ENCODE peak calls at places on chromosome 19, in eight cellular contexts. One of them, this sample, is unnamed.

GRCh38 chr19:15810335-15810734 is 5.1 kb downstream of the OR10H1 start:
- DNase-seq in IMR-90: no peak
- DNase-seq in uterus: no peak
- DNase-seq in suprapubic skin: no peak
- DNase-seq in ovary: no peak
- DNase-seq in heart left ventricle: no peak
- DNase-seq in K562: peak
- DNase-seq in NB4: peak
- DNase-seq in this sample: no peak

GRCh38 chr19:28482221-28482620 is 730.7 kb downstream of the UQCRFS1 start:
- DNase-seq in IMR-90: no peak
- DNase-seq in uterus: no peak
- DNase-seq in suprapubic skin: no peak
- DNase-seq in ovary: no peak
- DNase-seq in heart left ventricle: no peak
- DNase-seq in K562: no peak
- DNase-seq in NB4: no peak
- DNase-seq in this sample: no peak

GRCh38 chr19:44788971-44789370 is 11.3 kb downstream of the CBLC start:
- DNase-seq in IMR-90: no peak
- DNase-seq in uterus: no peak
- DNase-seq in suprapubic skin: no peak
- DNase-seq in ovary: no peak
- DNase-seq in heart left ventricle: no peak
- DNase-seq in K562: no peak
- DNase-seq in NB4: no peak
- DNase-seq in this sample: no peak

GRCh38 chr19:56132316-56132822 is 8.7 kb upstream of the ZNF444 start:
- DNase-seq in IMR-90: peak
- DNase-seq in uterus: no peak
- DNase-seq in suprapubic skin: no peak
- DNase-seq in ovary: no peak
- DNase-seq in heart left ventricle: no peak
- DNase-seq in K562: no peak
- DNase-seq in NB4: no peak
- DNase-seq in this sample: no peak

GRCh38 chr19:30047355-30047895 is 105.4 kb downstream of the URI1 start:
- DNase-seq in IMR-90: no peak
- DNase-seq in uterus: no peak
- DNase-seq in suprapubic skin: no peak
- DNase-seq in ovary: no peak
- DNase-seq in heart left ventricle: no peak
- DNase-seq in K562: no peak
- DNase-seq in NB4: no peak
- DNase-seq in this sample: no peak

GRCh38 chr19:48683349-48683748 is 10.5 kb upstream of the NTN5 start:
- DNase-seq in IMR-90: peak
- DNase-seq in uterus: peak
- DNase-seq in suprapubic skin: no peak
- DNase-seq in ovary: peak
- DNase-seq in heart left ventricle: peak
- DNase-seq in K562: no peak
- DNase-seq in NB4: no peak
- DNase-seq in this sample: no peak

GRCh38 chr19:40576181-40576584 is 490 bp upstream of the SHKBP1 start:
- DNase-seq in IMR-90: no peak
- DNase-seq in uterus: no peak
- DNase-seq in suprapubic skin: no peak
- DNase-seq in ovary: no peak
- DNase-seq in heart left ventricle: no peak
- DNase-seq in K562: no peak
- DNase-seq in NB4: peak
- DNase-seq in this sample: no peak

GRCh38 chr19:35167251-35168119 is 12.9 kb downstream of the FXYD5 start:
- DNase-seq in IMR-90: no peak
- DNase-seq in uterus: no peak
- DNase-seq in suprapubic skin: no peak
- DNase-seq in ovary: no peak
- DNase-seq in heart left ventricle: no peak
- DNase-seq in K562: no peak
- DNase-seq in NB4: peak
- DNase-seq in this sample: peak

GRCh38 chr19:56282809-56283208 is 10.3 kb downstream of the EDDM13 start:
- DNase-seq in IMR-90: no peak
- DNase-seq in uterus: no peak
- DNase-seq in suprapubic skin: no peak
- DNase-seq in ovary: no peak
- DNase-seq in heart left ventricle: no peak
- DNase-seq in K562: no peak
- DNase-seq in NB4: no peak
- DNase-seq in this sample: no peak

GRCh38 chr19:17752865-17753639 is 1.8 kb downstream of the FCHO1 start:
- DNase-seq in IMR-90: no peak
- DNase-seq in uterus: no peak
- DNase-seq in suprapubic skin: no peak
- DNase-seq in ovary: no peak
- DNase-seq in heart left ventricle: no peak
- DNase-seq in K562: no peak
- DNase-seq in NB4: no peak
- DNase-seq in this sample: no peak

GRCh38 chr19:17749912-17750317 is 1.4 kb upstream of the FCHO1 start:
- DNase-seq in IMR-90: no peak
- DNase-seq in uterus: no peak
- DNase-seq in suprapubic skin: no peak
- DNase-seq in ovary: no peak
- DNase-seq in heart left ventricle: no peak
- DNase-seq in K562: peak
- DNase-seq in NB4: peak
- DNase-seq in this sample: no peak

GRCh38 chr19:17751912-17752273 is 616 bp downstream of the FCHO1 start:
- DNase-seq in IMR-90: no peak
- DNase-seq in uterus: no peak
- DNase-seq in suprapubic skin: no peak
- DNase-seq in ovary: no peak
- DNase-seq in heart left ventricle: no peak
- DNase-seq in K562: no peak
- DNase-seq in NB4: peak
- DNase-seq in this sample: no peak

GRCh38 chr19:17748884-17749638 is 2.2 kb upstream of the FCHO1 start:
- DNase-seq in IMR-90: no peak
- DNase-seq in uterus: no peak
- DNase-seq in suprapubic skin: no peak
- DNase-seq in ovary: no peak
- DNase-seq in heart left ventricle: no peak
- DNase-seq in K562: no peak
- DNase-seq in NB4: no peak
- DNase-seq in this sample: no peak

DNA sequence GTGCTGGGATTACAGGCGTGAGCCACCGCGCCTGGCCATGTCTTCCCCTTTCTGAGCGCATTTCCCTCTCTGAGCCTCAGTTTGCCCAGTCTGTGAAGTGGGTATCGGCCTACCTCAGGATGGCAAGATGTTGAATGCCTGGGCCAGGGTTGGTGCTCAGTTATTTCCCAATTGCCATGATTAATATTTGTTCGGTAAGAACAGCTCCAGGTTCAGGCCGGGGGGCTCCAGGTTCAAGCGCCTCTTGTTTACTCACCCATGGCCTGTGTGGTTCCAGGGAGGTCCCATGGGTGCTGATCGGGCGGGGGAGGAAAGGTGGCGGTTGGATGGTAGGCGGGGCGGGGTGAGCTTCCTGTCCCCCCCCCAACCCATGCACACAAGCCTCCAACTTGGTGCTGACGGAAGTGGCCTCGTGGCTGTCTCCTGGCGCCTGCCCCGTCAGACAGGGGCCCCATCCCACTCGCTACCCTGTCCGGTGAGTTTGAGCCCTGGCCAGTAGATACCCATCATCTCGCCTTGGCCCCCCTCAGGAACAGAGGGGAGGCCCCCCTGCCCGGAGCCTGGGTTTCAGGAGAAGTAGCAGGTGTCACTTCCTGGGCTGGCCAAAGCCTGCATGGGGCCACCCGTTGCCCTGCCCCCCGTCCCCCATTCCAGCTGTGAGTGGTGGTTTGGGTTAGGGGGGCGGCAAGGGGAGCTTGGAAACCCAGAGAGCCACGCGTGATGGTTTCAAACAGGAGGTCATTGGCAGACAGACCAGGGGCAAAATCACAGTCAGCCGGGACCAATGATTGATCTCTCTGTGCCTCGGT is at the start of gene FCHO1:
- DNase-seq in IMR-90: no peak
- DNase-seq in uterus: no peak
- DNase-seq in suprapubic skin: no peak
- DNase-seq in ovary: no peak
- DNase-seq in heart left ventricle: peak
- DNase-seq in K562: peak
- DNase-seq in NB4: peak
- DNase-seq in this sample: no peak
- TF ChIP-seq POLR2A in IMR-90: no peak
- TF ChIP-seq POLR2A in uterus: no peak
- TF ChIP-seq POLR2A in suprapubic skin: no peak
- TF ChIP-seq POLR2A in ovary: no peak
- TF ChIP-seq POLR2A in heart left ventricle: no peak
- TF ChIP-seq POLR2A in K562: peak
- TF ChIP-seq POLR2A in NB4: peak
- TF ChIP-seq POLR2A in this sample: no peak

DNA sequence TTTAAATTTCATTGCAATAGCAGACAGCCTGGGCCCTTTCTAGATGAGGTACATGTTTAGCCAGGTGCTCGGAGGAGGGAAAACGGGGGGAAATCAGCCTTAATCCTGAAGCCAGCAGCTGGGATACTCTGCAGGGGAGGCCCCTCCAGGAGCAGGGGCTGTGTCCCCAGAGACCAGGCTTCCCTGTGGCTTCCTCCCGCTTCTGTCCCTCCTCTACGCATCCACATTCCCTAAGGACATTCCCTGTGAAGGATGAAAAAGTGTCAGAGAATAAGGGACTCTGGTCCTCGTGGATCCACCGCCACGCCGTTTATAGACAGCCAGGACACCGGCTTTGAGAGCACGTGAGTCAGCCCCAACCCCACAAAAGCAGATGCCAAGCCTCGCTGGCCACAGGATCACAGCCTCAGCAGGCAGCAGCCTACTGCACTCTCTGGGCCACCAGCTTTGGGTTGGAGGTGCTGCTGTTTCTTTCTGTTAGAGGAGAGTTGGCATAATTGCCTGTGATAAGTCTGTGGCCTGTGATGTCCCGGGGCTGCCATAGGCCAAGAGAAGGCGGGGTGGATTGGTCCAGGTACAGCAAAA is 36.7 kb upstream of the RANBP3 start:
- DNase-seq in IMR-90: no peak
- DNase-seq in uterus: no peak
- DNase-seq in suprapubic skin: no peak
- DNase-seq in ovary: peak
- DNase-seq in heart left ventricle: no peak
- DNase-seq in K562: no peak
- DNase-seq in NB4: no peak
- DNase-seq in this sample: no peak
- TF ChIP-seq POLR2A in IMR-90: no peak
- TF ChIP-seq POLR2A in uterus: no peak
- TF ChIP-seq POLR2A in suprapubic skin: no peak
- TF ChIP-seq POLR2A in ovary: no peak
- TF ChIP-seq POLR2A in heart left ventricle: no peak
- TF ChIP-seq POLR2A in K562: no peak
- TF ChIP-seq POLR2A in NB4: no peak
- TF ChIP-seq POLR2A in this sample: no peak

GRCh38 chr19:8820234-8820633 is 11.9 kb downstream of the ZNF558 start:
- DNase-seq in IMR-90: no peak
- DNase-seq in uterus: no peak
- DNase-seq in suprapubic skin: no peak
- DNase-seq in ovary: no peak
- DNase-seq in heart left ventricle: no peak
- DNase-seq in K562: no peak
- DNase-seq in NB4: no peak
- DNase-seq in this sample: no peak

GRCh38 chr19:8827277-8827676 is 4.8 kb downstream of the ZNF558 start:
- DNase-seq in IMR-90: no peak
- DNase-seq in uterus: no peak
- DNase-seq in suprapubic skin: no peak
- DNase-seq in ovary: no peak
- DNase-seq in heart left ventricle: no peak
- DNase-seq in K562: no peak
- DNase-seq in NB4: no peak
- DNase-seq in this sample: peak

GRCh38 chr19:8826371-8826770 is 5.7 kb downstream of the ZNF558 start:
- DNase-seq in IMR-90: no peak
- DNase-seq in uterus: no peak
- DNase-seq in suprapubic skin: no peak
- DNase-seq in ovary: no peak
- DNase-seq in heart left ventricle: no peak
- DNase-seq in K562: no peak
- DNase-seq in NB4: peak
- DNase-seq in this sample: no peak

GRCh38 chr19:8821748-8822241 is 10.3 kb downstream of the ZNF558 start:
- DNase-seq in IMR-90: no peak
- DNase-seq in uterus: peak
- DNase-seq in suprapubic skin: no peak
- DNase-seq in ovary: no peak
- DNase-seq in heart left ventricle: no peak
- DNase-seq in K562: no peak
- DNase-seq in NB4: no peak
- DNase-seq in this sample: peak
- TF ChIP-seq POLR2A in IMR-90: no peak
- TF ChIP-seq POLR2A in uterus: no peak
- TF ChIP-seq POLR2A in suprapubic skin: no peak
- TF ChIP-seq POLR2A in ovary: no peak
- TF ChIP-seq POLR2A in heart left ventricle: no peak
- TF ChIP-seq POLR2A in K562: no peak
- TF ChIP-seq POLR2A in NB4: no peak
- TF ChIP-seq POLR2A in this sample: no peak

GRCh38 chr19:47225746-47226425 is 5.1 kb downstream of the BBC3 start:
- DNase-seq in IMR-90: peak
- DNase-seq in uterus: peak
- DNase-seq in suprapubic skin: peak
- DNase-seq in ovary: peak
- DNase-seq in heart left ventricle: peak
- DNase-seq in K562: peak
- DNase-seq in NB4: peak
- DNase-seq in this sample: no peak

GRCh38 chr19:47228937-47229673 is 1.9 kb downstream of the BBC3 start:
- DNase-seq in IMR-90: peak
- DNase-seq in uterus: peak
- DNase-seq in suprapubic skin: no peak
- DNase-seq in ovary: no peak
- DNase-seq in heart left ventricle: no peak
- DNase-seq in K562: no peak
- DNase-seq in NB4: peak
- DNase-seq in this sample: no peak

GRCh38 chr19:47228168-47228936 is 2.6 kb downstream of the BBC3 start:
- DNase-seq in IMR-90: peak
- DNase-seq in uterus: peak
- DNase-seq in suprapubic skin: no peak
- DNase-seq in ovary: peak
- DNase-seq in heart left ventricle: peak
- DNase-seq in K562: peak
- DNase-seq in NB4: peak
- DNase-seq in this sample: no peak

GRCh38 chr19:47227347-47228167 is 3.4 kb downstream of the BBC3 start:
- DNase-seq in IMR-90: peak
- DNase-seq in uterus: peak
- DNase-seq in suprapubic skin: peak
- DNase-seq in ovary: peak
- DNase-seq in heart left ventricle: peak
- DNase-seq in K562: peak
- DNase-seq in NB4: peak
- DNase-seq in this sample: no peak

GRCh38 chr19:47226426-47227346 is 4.3 kb downstream of the BBC3 start:
- DNase-seq in IMR-90: peak
- DNase-seq in uterus: peak
- DNase-seq in suprapubic skin: peak
- DNase-seq in ovary: peak
- DNase-seq in heart left ventricle: peak
- DNase-seq in K562: peak
- DNase-seq in NB4: peak
- DNase-seq in this sample: no peak
- TF ChIP-seq POLR2A in IMR-90: peak
- TF ChIP-seq POLR2A in uterus: peak
- TF ChIP-seq POLR2A in suprapubic skin: no peak
- TF ChIP-seq POLR2A in ovary: no peak
- TF ChIP-seq POLR2A in heart left ventricle: peak
- TF ChIP-seq POLR2A in K562: peak
- TF ChIP-seq POLR2A in NB4: peak
- TF ChIP-seq POLR2A in this sample: peak